ENCODE peak calls at places on chromosomes 6 and 20, in six cellular contexts. N is nephron progenitor cell, G is HFF-Myc, P is fibroblast of villous mesenchyme, T is brain microvascular endothelial cell, Z is astrocyte. A is an unnamed sample.
A peak's percentile ranks its signal among the peaks of the same experiment; 100 is the strongest.

GRCh38 chr6:28446818-28447511 is 3.7 kb upstream of the ZSCAN23 start:
- DNase-seq in G (no peak), Z (no peak), P (no peak), T (peak; percentile 3), N (peak; percentile 68), A (peak; percentile 15)

GRCh38 chr6:15946701-15947390 is 182.0 kb upstream of the MYLIP start:
- DNase-seq in Z (no peak), G (no peak), P (no peak), T (no peak), N (no peak), A (no peak)

GRCh38 chr20:25285091-25285647 is 37.3 kb downstream of the PYGB start:
- DNase-seq in Z (no peak), N (no peak), P (no peak), G (no peak), T (no peak), A (no peak)

GRCh38 chr20:23670361-23670760 is 18.5 kb downstream of the CST4 start:
- DNase-seq in Z (no peak), P (no peak), N (no peak), G (no peak), T (no peak), A (no peak)

GRCh38 chr6:149854532-149854931 is 9.6 kb downstream of the LRP11 start:
- DNase-seq in P (no peak), Z (no peak), G (no peak), T (no peak), N (no peak), A (no peak)

GRCh38 chr6:122222761-122223160 is 176.7 kb upstream of the HSF2 start:
- DNase-seq in T (no peak), G (no peak), Z (no peak), P (peak; percentile 6), N (no peak), A (no peak)

GRCh38 chr6:15874821-15875220 is 212.0 kb upstream of the DTNBP1 start:
- DNase-seq in T (peak; percentile 36), P (peak; percentile 81), G (no peak), Z (peak; percentile 12), N (no peak), A (no peak)

GRCh38 chr6:17816921-17817611 is 110.3 kb upstream of the NUP153 start:
- DNase-seq in Z (no peak), N (no peak), G (no peak), T (no peak), P (peak; percentile 36), A (no peak)

GRCh38 chr6:142187209-142187608 is 40.1 kb downstream of the VTA1 start:
- DNase-seq in T (peak; percentile 72), P (peak; percentile 44), G (no peak), Z (peak; percentile 56), N (no peak), A (no peak)

GRCh38 chr20:16027710-16028109 is 545.5 kb downstream of the KIF16B start:
- DNase-seq in Z (no peak), P (no peak), G (no peak), T (no peak), N (no peak), A (no peak)

GRCh38 chr6:77264970-77265369 is 198.3 kb downstream of the HTR1B start:
- DNase-seq in G (no peak), T (no peak), N (no peak), P (no peak), Z (no peak), A (no peak)

GRCh38 chr6:142874676-142875075 is 70.3 kb downstream of the HIVEP2 start:
- DNase-seq in T (no peak), P (no peak), N (no peak), G (no peak), Z (no peak), A (no peak)

GRCh38 chr6:97925504-97925903 is 642.5 kb upstream of the MMS22L start:
- DNase-seq in N (no peak), G (no peak), T (no peak), Z (no peak), P (no peak), A (no peak)
- TF ChIP-seq CTCF in N (no peak), G (no peak), T (peak; percentile 6), Z (no peak), P (no peak), A (peak; percentile 51)

GRCh38 chr20:44002861-44003260 is 88.2 kb downstream of the TOX2 start:
- DNase-seq in T (no peak), Z (no peak), N (no peak), G (no peak), P (no peak), A (no peak)

GRCh38 chr20:44003609-44004008 is 89.0 kb downstream of the TOX2 start:
- DNase-seq in Z (no peak), P (no peak), N (no peak), T (no peak), G (no peak), A (no peak)

GRCh38 chr20:43999848-44000247 is 85.2 kb downstream of the TOX2 start:
- DNase-seq in G (no peak), N (no peak), T (no peak), Z (no peak), P (no peak), A (no peak)

GRCh38 chr20:44004306-44004915 is 89.8 kb downstream of the TOX2 start:
- DNase-seq in T (no peak), N (no peak), G (no peak), P (no peak), Z (no peak), A (no peak)

GRCh38 chr20:44001667-44002596 is 87.3 kb downstream of the TOX2 start:
- DNase-seq in Z (no peak), N (no peak), T (no peak), P (no peak), G (no peak), A (no peak)
- TF ChIP-seq CTCF in Z (no peak), N (no peak), T (no peak), P (no peak), G (no peak), A (no peak)

GRCh38 chr20:40265872-40266533 is 423.0 kb downstream of the MAFB start:
- DNase-seq in P (no peak), T (peak; percentile 19), G (no peak), Z (no peak), N (no peak), A (no peak)

DNA sequence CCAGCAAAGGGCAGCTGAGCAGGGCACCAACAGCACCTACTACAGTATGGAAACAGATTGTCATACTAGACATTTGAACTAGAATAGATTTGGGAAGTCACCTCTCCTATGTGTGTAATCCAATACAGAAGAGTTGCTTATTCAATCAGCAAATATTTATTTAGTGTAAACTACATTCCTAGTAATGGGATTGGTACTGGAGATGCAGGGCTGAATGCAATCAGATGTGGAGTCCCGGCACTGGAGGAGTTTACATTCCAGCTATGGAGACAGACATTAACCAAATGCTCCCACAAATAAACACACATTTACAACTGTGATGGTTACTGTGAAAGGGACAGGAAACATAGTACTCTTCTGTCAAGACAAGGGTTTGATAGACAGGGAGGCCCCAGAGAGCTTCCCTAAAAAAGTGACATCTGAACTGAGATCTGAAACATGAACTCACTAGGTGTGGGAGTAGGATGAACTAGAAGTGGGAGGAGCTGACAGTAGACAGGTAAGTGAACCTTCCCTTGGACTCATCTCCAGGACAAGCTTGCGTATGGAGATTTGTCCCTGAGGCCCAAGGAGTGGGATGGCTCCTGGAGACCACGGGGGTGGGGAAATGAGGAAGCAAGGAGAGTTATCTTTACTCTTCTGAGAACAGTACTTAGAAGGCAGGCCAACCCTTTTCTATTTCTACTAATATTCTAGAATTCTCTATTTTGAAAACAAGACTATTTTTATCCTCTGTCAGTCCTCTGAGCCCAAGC is 420.5 kb downstream of the MAFB start:
- DNase-seq in N (no peak), G (no peak), T (no peak), Z (no peak), P (peak; percentile 62), A (no peak)
- TF ChIP-seq CTCF in N (no peak), G (no peak), T (no peak), Z (no peak), P (no peak), A (no peak)

GRCh38 chr20:57709823-57710799 is at the start of gene PMEPA1:
- DNase-seq in P (peak; percentile 96), N (peak; percentile 97), Z (peak; percentile 89), G (peak; percentile 58), T (peak; percentile 94), A (peak; percentile 95)
- TF ChIP-seq CTCF in P (no peak), N (no peak), Z (no peak), G (no peak), T (no peak), A (no peak)

DNA sequence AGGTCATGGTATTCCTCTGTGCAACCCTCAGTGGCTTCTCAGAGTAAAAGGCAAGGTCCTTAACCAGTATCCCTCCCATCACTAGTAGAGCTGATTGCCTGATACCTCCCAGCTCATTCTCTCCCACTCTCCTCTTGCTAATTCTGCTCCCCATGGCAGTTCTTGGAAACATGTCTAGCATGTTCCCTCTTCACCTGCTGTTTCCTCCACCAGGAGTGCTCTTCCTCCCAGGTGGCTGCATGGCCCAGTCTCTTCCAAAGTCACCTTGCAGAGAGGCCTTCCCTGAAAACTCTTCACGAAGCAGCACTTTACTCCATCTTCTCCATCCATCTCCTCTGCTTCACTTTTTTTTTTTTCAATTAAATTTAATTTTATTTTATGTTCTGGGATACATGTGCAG is 36.2 kb upstream of the OLIG3 start:
- DNase-seq in N (no peak), T (no peak), G (no peak), Z (no peak), P (no peak), A (no peak)
- TF ChIP-seq CTCF in N (no peak), T (no peak), G (no peak), Z (no peak), P (no peak), A (no peak)

A was measured in progenitor cell of endocrine pancreas.